ENCODE peak calls at places on chromosomes 12 and 14, in five cellular contexts. P, J, Z, Y and F are unnamed samples. For H3K4me1, the result is how much of the 10 kb centered on the place peaks cover.

GRCh38 chr12:32178341-32179010 is 71.8 kb downstream of the BICD1 start:
- DNase-seq in P (no peak), Y (no peak), J (no peak), Z (no peak), F (no peak)

GRCh38 chr14:95468416-95469133 is 47.9 kb downstream of the SYNE3 start:
- DNase-seq in Z (no peak), P (no peak), Y (no peak), J (no peak), F (no peak)

GRCh38 chr12:76764856-76765255 is 941 bp downstream of the ZDHHC17 start:
- DNase-seq in Z (peak), P (no peak), Y (no peak), J (no peak), F (peak)

GRCh38 chr12:48686037-48686595 is 4.1 kb upstream of the KANSL2 start:
- DNase-seq in J (no peak), P (no peak), Y (no peak), Z (no peak), F (no peak)

GRCh38 chr12:85949253-85949652 is 75.2 kb downstream of the NTS start:
- DNase-seq in Y (no peak), Z (no peak), P (no peak), J (no peak), F (no peak)

GRCh38 chr12:75065482-75065881 is 144.2 kb downstream of the KCNC2 start:
- DNase-seq in P (no peak), Y (no peak), J (no peak), Z (no peak), F (no peak)

GRCh38 chr12:4477133-4477532 is 31.5 kb upstream of the FGF6 start:
- DNase-seq in J (no peak), P (no peak), Y (no peak), Z (peak), F (no peak)

GRCh38 chr12:57540998-57541397 is 6.0 kb downstream of the DCTN2 start:
- DNase-seq in Z (no peak), P (peak), Y (no peak), J (no peak), F (no peak)

GRCh38 chr12:5708371-5708770 is 236.7 kb downstream of the ANO2 start:
- DNase-seq in P (no peak), J (no peak), Z (no peak), Y (no peak), F (no peak)

GRCh38 chr12:39587247-39587646 is 32.4 kb downstream of the ABCD2 start:
- DNase-seq in Z (peak), J (no peak), P (no peak), Y (peak), F (peak)

GRCh38 chr14:50037837-50038236 is 78.5 kb downstream of the VCPKMT start:
- DNase-seq in P (no peak), Y (no peak), J (no peak), Z (peak), F (no peak)

GRCh38 chr12:93741741-93742085 is 64.5 kb downstream of the CRADD start:
- DNase-seq in P (no peak), Y (no peak), Z (peak), J (no peak), F (no peak)

GRCh38 chr12:52169886-52170285 is 21.9 kb downstream of the KRT80 start:
- DNase-seq in J (no peak), P (no peak), Z (peak), Y (no peak), F (no peak)

GRCh38 chr14:84520711-84521338 is 1009.1 kb upstream of the FLRT2 start:
- DNase-seq in Z (peak), J (no peak), P (peak), Y (no peak), F (no peak)

GRCh38 chr14:55832122-55832911 is 252.3 kb downstream of the KTN1 start:
- DNase-seq in P (no peak), J (no peak), Z (no peak), Y (no peak), F (no peak)

GRCh38 chr14:32087173-32087861 is 10.2 kb downstream of the ARHGAP5 start:
- DNase-seq in Y (no peak), P (peak), Z (peak), J (no peak), F (no peak)

GRCh38 chr14:50717826-50718225 is 49.7 kb upstream of the SAV1 start:
- DNase-seq in P (no peak), J (no peak), Z (no peak), Y (no peak), F (no peak)

GRCh38 chr12:89238593-89238992 is 113.7 kb downstream of the DUSP6 start:
- DNase-seq in P (no peak), Z (no peak), Y (no peak), J (no peak), F (no peak)

GRCh38 chr12:57418255-57418654 is 12.6 kb downstream of the R3HDM2 start:
- DNase-seq in Y (no peak), Z (peak), P (no peak), J (no peak), F (no peak)

GRCh38 chr12:108773798-108774788 is 42.8 kb upstream of the CORO1C start:
- DNase-seq in Y (no peak), P (peak), Z (peak), J (no peak), F (no peak)

GRCh38 chr14:94654071-94654974 is 42.1 kb downstream of the SERPINA3 start:
- DNase-seq in P (no peak), Y (no peak), J (no peak), Z (peak), F (no peak)

GRCh38 chr12:7801460-7801859 is 12.3 kb downstream of the NANOG start:
- DNase-seq in Y (no peak), Z (no peak), P (no peak), J (no peak), F (no peak)

GRCh38 chr12:93456077-93456476 is 11.2 kb upstream of the MRPL42 start:
- DNase-seq in Z (no peak), J (no peak), Y (no peak), P (no peak), F (no peak)

GRCh38 chr12:46480282-46480681 is 107.7 kb upstream of the SLC38A2 start:
- DNase-seq in Y (no peak), P (no peak), J (no peak), Z (no peak), F (no peak)

GRCh38 chr12:65695077-65695865 is 129.0 kb upstream of the HMGA2 start:
- DNase-seq in Y (no peak), P (peak), Z (peak), J (no peak), F (no peak)

GRCh38 chr12:119613319-119613936 is 19.9 kb downstream of the TMEM233 start:
- DNase-seq in J (no peak), P (peak), Y (no peak), Z (no peak), F (no peak)

GRCh38 chr14:23577004-23577681 is 1.4 kb downstream of the JPH4 start:
- DNase-seq in Y (no peak), Z (peak), J (no peak), P (no peak), F (no peak)

GRCh38 chr12:125081427-125081826 is 16.2 kb downstream of the AACS start:
- DNase-seq in Y (no peak), J (no peak), P (no peak), Z (no peak), F (no peak)

GRCh38 chr12:94248582-94248981 is 100.2 kb downstream of the PLXNC1 start:
- DNase-seq in J (no peak), Z (no peak), Y (no peak), P (no peak), F (no peak)

GRCh38 chr14:63853831-63854293 is 1.1 kb downstream of the SYNE2 start:
- DNase-seq in J (no peak), P (peak), Y (peak), Z (peak), F (peak)

GRCh38 chr12:85155791-85156190 is 119.6 kb downstream of the LRRIQ1 start:
- DNase-seq in Z (peak), J (no peak), Y (no peak), P (peak), F (no peak)

GRCh38 chr12:119176267-119177055 is 2.3 kb upstream of the HSPB8 start:
- DNase-seq in P (peak), Z (peak), Y (no peak), J (peak), F (no peak)

GRCh38 chr12:115569694-115570093 is 707.8 kb downstream of the MED13L start:
- DNase-seq in J (no peak), P (peak), Z (no peak), Y (no peak), F (no peak)

GRCh38 chr12:48197549-48197966 is 5.5 kb downstream of the OR10AD1 start:
- DNase-seq in Z (peak), P (no peak), J (no peak), Y (peak), F (no peak)

DNA sequence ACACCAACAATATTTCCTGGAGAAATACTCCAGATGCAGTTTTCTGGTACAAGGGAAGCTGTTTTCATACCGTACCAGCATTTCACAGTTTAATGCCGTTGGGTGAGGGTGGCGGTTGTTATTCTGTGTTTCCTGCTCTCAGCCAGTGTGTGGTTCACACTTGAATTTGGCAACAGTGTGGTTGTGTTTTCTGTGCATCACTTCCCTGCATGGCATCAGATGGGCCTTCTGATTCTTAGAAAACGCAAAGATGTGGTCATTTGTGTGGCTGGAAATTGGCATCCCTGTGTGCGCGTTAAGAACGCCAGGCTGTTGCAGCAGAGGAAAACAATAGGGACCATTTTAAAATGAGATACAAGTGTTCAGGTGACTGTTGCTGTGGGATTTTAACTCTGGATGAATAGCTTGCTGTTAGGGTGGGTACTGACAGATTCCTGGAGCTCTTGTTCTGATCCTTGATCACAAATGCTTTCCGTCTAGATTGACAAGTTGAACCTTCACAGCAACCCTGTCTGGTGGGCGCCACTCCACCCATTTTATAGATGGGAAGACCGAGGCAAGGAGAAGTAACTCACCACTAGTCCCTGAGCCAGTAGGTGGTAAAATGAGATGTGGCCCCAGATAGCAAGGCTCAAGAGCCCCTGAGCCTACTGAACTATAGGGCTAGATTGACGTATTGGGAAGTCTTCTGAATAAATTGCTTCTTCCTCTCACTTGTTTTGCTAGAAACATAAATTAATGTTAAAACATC is 231.2 kb downstream of the CHST11 start:
- DNase-seq in P (no peak), J (no peak), Y (peak), Z (no peak), F (no peak)
- H3K4me1 ChIP-seq in P (under half), J (under half), Y (half or more), Z (under half), F (under half)

GRCh38 chr12:116916714-116917114 is 6.0 kb downstream of the FBXW8 start:
- DNase-seq in P (peak), J (no peak), Z (peak), Y (no peak), F (peak)

GRCh38 chr12:116919247-116919671 is 8.5 kb downstream of the FBXW8 start:
- DNase-seq in P (no peak), Y (no peak), Z (no peak), J (no peak), F (no peak)

GRCh38 chr12:116915326-116915725 is 4.6 kb downstream of the FBXW8 start:
- DNase-seq in Z (no peak), Y (no peak), J (no peak), P (no peak), F (no peak)

GRCh38 chr12:116918464-116918863 is 7.7 kb downstream of the FBXW8 start:
- DNase-seq in P (no peak), Y (no peak), J (no peak), Z (no peak), F (no peak)

GRCh38 chr12:116916122-116916521 is 5.4 kb downstream of the FBXW8 start:
- DNase-seq in Z (peak), J (no peak), Y (no peak), P (peak), F (no peak)
- H3K4me1 ChIP-seq in Z (under half), J (under half), Y (under half), P (under half), F (under half)

GRCh38 chr12:113676117-113676516 is 204.4 kb upstream of the LHX5 start:
- DNase-seq in Y (no peak), Z (no peak), P (no peak), J (no peak), F (no peak)
- H3K4me1 ChIP-seq in Y (under half), Z (under half), P (under half), J (under half), F (under half)

DNA sequence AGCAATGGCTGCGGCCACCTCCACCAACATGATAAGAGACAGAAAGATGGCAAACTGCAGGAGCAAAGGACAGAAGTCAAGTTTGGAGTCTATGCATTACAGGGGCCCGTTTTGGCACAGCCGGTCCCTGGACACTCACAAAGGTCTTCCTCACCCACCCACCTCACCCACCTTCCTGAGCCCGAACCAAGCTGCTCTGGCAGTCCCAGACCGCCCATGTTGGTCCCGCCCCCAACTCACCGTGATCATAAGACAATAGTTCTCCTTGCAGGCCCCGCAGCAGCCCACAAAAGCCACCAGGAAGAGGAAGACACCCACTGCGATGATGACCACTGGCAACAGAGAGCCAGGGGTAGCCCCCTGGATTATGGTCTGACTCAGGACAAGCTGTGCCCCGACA is 1.9 kb downstream of the CD63 start:
- DNase-seq in P (no peak), J (no peak), Y (no peak), Z (no peak), F (no peak)
- H3K4me1 ChIP-seq in P (under half), J (under half), Y (under half), Z (under half), F (under half)

DNA sequence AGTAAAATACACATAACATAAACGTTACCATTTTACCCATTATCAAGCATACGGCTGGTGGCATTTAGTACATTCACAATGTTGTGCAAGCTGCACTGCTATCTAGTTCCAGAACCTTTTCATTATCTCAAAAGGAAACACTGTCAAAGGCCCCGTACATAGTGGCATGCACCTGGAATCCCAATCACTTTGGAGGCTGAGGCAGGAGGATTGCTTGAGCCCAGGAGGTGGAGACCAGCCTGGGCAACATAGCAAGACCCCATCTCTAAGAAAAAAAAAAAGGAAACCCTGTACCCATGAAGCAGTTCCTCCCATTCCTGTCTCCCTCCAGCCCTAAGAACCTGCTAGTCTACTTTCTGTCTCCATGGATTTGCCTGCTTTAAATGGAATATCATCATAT is 7.4 kb upstream of the HVCN1 start:
- DNase-seq in Y (no peak), P (no peak), J (no peak), Z (no peak), F (no peak)
- H3K4me1 ChIP-seq in Y (under half), P (under half), J (under half), Z (under half), F (under half)

DNA sequence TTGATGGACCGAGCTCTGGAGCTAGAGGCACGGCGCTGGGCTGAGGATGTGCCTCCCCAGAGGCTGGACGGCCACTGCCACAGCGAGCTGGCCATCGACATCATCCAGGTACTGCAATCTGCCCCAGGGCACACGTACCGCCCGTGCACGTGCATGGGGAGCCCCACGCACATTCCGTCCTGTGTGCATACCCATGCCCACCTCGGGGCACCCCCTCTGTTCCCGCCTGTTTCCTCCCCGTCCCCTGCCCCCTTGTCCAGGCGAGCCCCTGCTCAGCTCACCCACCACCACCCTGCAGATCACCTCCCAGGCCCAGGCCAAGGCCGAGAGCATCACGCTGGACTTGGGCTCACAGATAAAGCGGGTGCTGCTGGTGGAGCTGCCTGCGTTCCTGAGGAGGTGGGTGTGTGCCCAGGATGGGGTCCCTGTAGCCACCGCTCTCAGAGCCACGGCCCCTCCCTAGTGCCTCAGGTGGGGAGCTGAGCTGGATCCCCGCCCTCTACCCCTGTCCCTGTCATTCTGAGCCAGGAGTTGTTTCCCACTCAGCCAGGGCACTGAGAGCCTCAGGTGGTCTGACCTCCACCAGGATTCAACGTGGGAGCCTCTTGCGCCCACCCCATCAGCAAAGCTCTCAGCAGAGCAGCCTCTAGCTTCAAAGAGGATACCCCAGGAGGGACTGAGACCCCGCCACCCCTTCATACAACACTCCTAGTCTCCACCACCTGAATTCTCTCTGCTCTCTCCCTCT is 6.9 kb downstream of the TNFAIP2 start:
- DNase-seq in P (no peak), Z (no peak), Y (no peak), J (no peak), F (no peak)
- H3K4me1 ChIP-seq in P (under half), Z (under half), Y (under half), J (half or more), F (under half)

GRCh38 chr14:75660630-75661498 is at the start of the genes ERG28 and TTLL5:
- DNase-seq in Y (peak), Z (peak), P (peak), J (peak), F (peak)

GRCh38 chr14:75661499-75661814 is 411 bp downstream of the TTLL5 start:
- DNase-seq in Z (no peak), P (no peak), Y (no peak), J (no peak), F (no peak)

GRCh38 chr14:75658957-75659356 is 1.7 kb downstream of the ERG28 start:
- DNase-seq in J (no peak), Y (no peak), Z (no peak), P (no peak), F (no peak)

GRCh38 chr14:75660238-75660629 is 442 bp downstream of the ERG28 start:
- DNase-seq in Z (no peak), P (no peak), Y (peak), J (no peak), F (no peak)

GRCh38 chr14:75662966-75663365 is 1.9 kb downstream of the TTLL5 start:
- DNase-seq in P (no peak), J (no peak), Y (no peak), Z (no peak), F (no peak)
- H3K4me1 ChIP-seq in P (under half), J (under half), Y (under half), Z (under half), F (under half)